ENCODE peak calls at places on chromosomes 11 and 22, in five cellular contexts. One of them, this sample, is unnamed.

GRCh38 chr11:782264-783174 is 5.2 kb upstream of the GATD1 start:
- DNase-seq in colonic mucosa: no peak
- DNase-seq in psoas muscle: no peak
- DNase-seq in body of pancreas: no peak
- DNase-seq in tibial artery: no peak
- DNase-seq in this sample: peak

GRCh38 chr11:87033561-87033960 is 4.2 kb upstream of the TMEM135 start:
- DNase-seq in psoas muscle: no peak
- DNase-seq in colonic mucosa: no peak
- DNase-seq in tibial artery: no peak
- DNase-seq in body of pancreas: no peak
- DNase-seq in this sample: no peak

GRCh38 chr22:27617214-27617881 is 184.2 kb downstream of the MN1 start:
- DNase-seq in tibial artery: no peak
- DNase-seq in psoas muscle: no peak
- DNase-seq in body of pancreas: no peak
- DNase-seq in colonic mucosa: no peak
- DNase-seq in this sample: no peak

GRCh38 chr11:30244255-30244654 is 13.4 kb downstream of the FSHB start:
- DNase-seq in body of pancreas: no peak
- DNase-seq in tibial artery: no peak
- DNase-seq in psoas muscle: no peak
- DNase-seq in colonic mucosa: no peak
- DNase-seq in this sample: no peak

GRCh38 chr22:38758276-38758945 is 2.6 kb upstream of the SUN2 start:
- DNase-seq in psoas muscle: no peak
- DNase-seq in tibial artery: no peak
- DNase-seq in colonic mucosa: no peak
- DNase-seq in body of pancreas: no peak
- DNase-seq in this sample: no peak

GRCh38 chr11:132901638-132902610 is 630.4 kb downstream of the OPCML start:
- DNase-seq in tibial artery: no peak
- DNase-seq in body of pancreas: no peak
- DNase-seq in colonic mucosa: no peak
- DNase-seq in psoas muscle: no peak
- DNase-seq in this sample: no peak

GRCh38 chr11:12219732-12220131 is 109.3 kb downstream of the MICAL2 start:
- DNase-seq in tibial artery: no peak
- DNase-seq in psoas muscle: no peak
- DNase-seq in colonic mucosa: no peak
- DNase-seq in body of pancreas: peak
- DNase-seq in this sample: no peak

GRCh38 chr22:31321421-31321820 is 24.7 kb downstream of the PATZ1 start:
- DNase-seq in body of pancreas: no peak
- DNase-seq in colonic mucosa: no peak
- DNase-seq in tibial artery: no peak
- DNase-seq in psoas muscle: no peak
- DNase-seq in this sample: no peak

GRCh38 chr22:29319072-29319471 is 3.6 kb upstream of the RASL10A start:
- DNase-seq in colonic mucosa: no peak
- DNase-seq in tibial artery: no peak
- DNase-seq in body of pancreas: no peak
- DNase-seq in psoas muscle: no peak
- DNase-seq in this sample: no peak

GRCh38 chr11:127037001-127037400 is 36.4 kb upstream of the KIRREL3 start:
- DNase-seq in psoas muscle: no peak
- DNase-seq in tibial artery: no peak
- DNase-seq in body of pancreas: no peak
- DNase-seq in colonic mucosa: no peak
- DNase-seq in this sample: no peak

GRCh38 chr11:28086569-28086968 is 21.4 kb downstream of the KIF18A start:
- DNase-seq in psoas muscle: no peak
- DNase-seq in body of pancreas: no peak
- DNase-seq in tibial artery: no peak
- DNase-seq in colonic mucosa: no peak
- DNase-seq in this sample: no peak

GRCh38 chr11:100546714-100547113 is 140.4 kb upstream of the ARHGAP42 start:
- DNase-seq in body of pancreas: no peak
- DNase-seq in colonic mucosa: peak
- DNase-seq in tibial artery: no peak
- DNase-seq in psoas muscle: no peak
- DNase-seq in this sample: no peak

GRCh38 chr11:31800398-31801265 is 10.5 kb downstream of the PAX6 start:
- DNase-seq in body of pancreas: no peak
- DNase-seq in psoas muscle: no peak
- DNase-seq in colonic mucosa: no peak
- DNase-seq in tibial artery: no peak
- DNase-seq in this sample: no peak

GRCh38 chr11:57473208-57473930 is 13.0 kb downstream of the RTN4RL2 start:
- DNase-seq in tibial artery: no peak
- DNase-seq in colonic mucosa: no peak
- DNase-seq in body of pancreas: no peak
- DNase-seq in psoas muscle: no peak
- DNase-seq in this sample: no peak

GRCh38 chr11:11909727-11910126 is 68.0 kb downstream of the USP47 start:
- DNase-seq in colonic mucosa: no peak
- DNase-seq in psoas muscle: no peak
- DNase-seq in tibial artery: no peak
- DNase-seq in body of pancreas: no peak
- DNase-seq in this sample: no peak

GRCh38 chr11:73194034-73194507 is 24.0 kb upstream of the P2RY2 start:
- DNase-seq in body of pancreas: no peak
- DNase-seq in psoas muscle: no peak
- DNase-seq in colonic mucosa: no peak
- DNase-seq in tibial artery: no peak
- DNase-seq in this sample: no peak

GRCh38 chr11:8218840-8219239 is 44.8 kb downstream of the LMO1 start:
- DNase-seq in colonic mucosa: no peak
- DNase-seq in body of pancreas: no peak
- DNase-seq in psoas muscle: no peak
- DNase-seq in tibial artery: no peak
- DNase-seq in this sample: no peak
- TF ChIP-seq CTCF in colonic mucosa: no peak
- TF ChIP-seq CTCF in body of pancreas: no peak
- TF ChIP-seq CTCF in psoas muscle: no peak
- TF ChIP-seq CTCF in tibial artery: no peak
- TF ChIP-seq CTCF in this sample: no peak

GRCh38 chr11:64180871-64181270 is 5.1 kb upstream of the STIP1 start:
- DNase-seq in body of pancreas: no peak
- DNase-seq in colonic mucosa: no peak
- DNase-seq in psoas muscle: no peak
- DNase-seq in tibial artery: no peak
- DNase-seq in this sample: no peak
- H3K4me3 ChIP-seq in body of pancreas: no peak
- H3K4me3 ChIP-seq in colonic mucosa: no peak
- H3K4me3 ChIP-seq in psoas muscle: peak
- H3K4me3 ChIP-seq in tibial artery: no peak
- H3K4me3 ChIP-seq in this sample: peak

GRCh38 chr22:43008509-43008908 is 6.4 kb downstream of the PACSIN2 start:
- DNase-seq in psoas muscle: peak
- DNase-seq in body of pancreas: no peak
- DNase-seq in tibial artery: peak
- DNase-seq in colonic mucosa: peak
- DNase-seq in this sample: no peak
- H3K27ac ChIP-seq in psoas muscle: no peak
- H3K27ac ChIP-seq in body of pancreas: peak
- H3K27ac ChIP-seq in tibial artery: peak
- H3K27ac ChIP-seq in colonic mucosa: peak
- H3K27ac ChIP-seq in this sample: no peak

DNA sequence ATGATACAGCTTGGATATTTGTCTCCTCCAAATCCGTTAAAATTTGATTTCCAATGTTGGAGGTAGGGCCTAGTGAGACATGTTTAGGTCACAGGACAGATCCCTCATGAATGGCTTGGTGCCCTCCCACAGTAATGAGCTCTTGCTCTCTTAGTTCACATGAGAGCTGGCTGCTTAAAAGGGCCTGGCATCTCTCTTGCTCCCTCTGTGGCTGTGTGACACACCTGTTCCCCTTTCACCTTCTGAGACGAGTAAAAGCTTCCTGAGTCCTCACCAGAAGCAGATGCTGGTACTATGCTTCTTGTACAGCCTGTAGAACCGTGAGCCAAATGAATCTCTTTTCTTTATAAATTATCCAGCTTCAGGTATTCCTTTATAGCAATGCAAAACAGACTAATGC is 3.5 kb downstream of the VPS37C start:
- DNase-seq in tibial artery: no peak
- DNase-seq in colonic mucosa: no peak
- DNase-seq in psoas muscle: no peak
- DNase-seq in body of pancreas: no peak
- DNase-seq in this sample: no peak
- TF ChIP-seq CTCF in tibial artery: no peak
- TF ChIP-seq CTCF in colonic mucosa: no peak
- TF ChIP-seq CTCF in psoas muscle: no peak
- TF ChIP-seq CTCF in body of pancreas: no peak
- TF ChIP-seq CTCF in this sample: no peak

DNA sequence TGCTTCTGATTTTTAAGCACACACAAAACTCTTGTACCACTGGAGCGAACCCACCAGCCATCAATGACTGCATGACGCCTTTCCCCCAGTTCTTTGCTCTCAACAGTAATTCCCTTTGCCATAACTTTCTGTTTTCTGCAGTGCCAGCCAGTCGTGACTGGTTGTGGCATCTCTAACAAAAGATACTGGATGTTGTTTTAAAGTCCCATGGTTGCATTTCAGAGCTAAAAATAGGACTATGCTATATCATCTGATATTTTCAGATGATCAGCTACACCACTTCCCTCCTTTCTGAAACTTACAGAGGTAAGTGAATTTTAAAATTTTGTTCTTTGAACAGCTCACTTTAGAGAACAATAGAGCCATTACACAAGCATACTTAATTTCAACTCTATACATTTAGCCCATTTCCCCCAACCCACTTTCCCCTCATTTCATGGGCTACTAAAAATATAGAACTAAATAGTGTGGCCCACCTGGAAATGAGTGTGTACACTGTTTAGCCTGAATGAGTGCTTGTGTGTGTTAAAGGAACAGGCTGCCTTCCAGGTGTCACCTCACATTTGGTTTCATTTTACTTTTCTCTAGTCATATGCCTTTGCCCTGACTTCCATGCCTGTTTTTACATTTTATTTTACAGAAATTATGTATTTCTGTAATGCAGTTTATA is 136.9 kb upstream of the ZC3H12C start:
- DNase-seq in tibial artery: no peak
- DNase-seq in body of pancreas: no peak
- DNase-seq in colonic mucosa: no peak
- DNase-seq in psoas muscle: no peak
- DNase-seq in this sample: no peak
- H3K4me3 ChIP-seq in tibial artery: no peak
- H3K4me3 ChIP-seq in body of pancreas: no peak
- H3K4me3 ChIP-seq in colonic mucosa: no peak
- H3K4me3 ChIP-seq in psoas muscle: no peak
- H3K4me3 ChIP-seq in this sample: no peak

GRCh38 chr22:40238425-40239344 is 61.0 kb downstream of the TNRC6B start:
- DNase-seq in tibial artery: peak
- DNase-seq in body of pancreas: no peak
- DNase-seq in colonic mucosa: no peak
- DNase-seq in psoas muscle: peak
- DNase-seq in this sample: no peak
- H3K27ac ChIP-seq in tibial artery: peak
- H3K27ac ChIP-seq in body of pancreas: no peak
- H3K27ac ChIP-seq in colonic mucosa: no peak
- H3K27ac ChIP-seq in psoas muscle: peak
- H3K27ac ChIP-seq in this sample: no peak

GRCh38 chr11:102810943-102811528 is 13.1 kb upstream of the MMP1 start:
- DNase-seq in psoas muscle: no peak
- DNase-seq in tibial artery: no peak
- DNase-seq in body of pancreas: no peak
- DNase-seq in colonic mucosa: no peak
- DNase-seq in this sample: no peak
- TF ChIP-seq CTCF in psoas muscle: no peak
- TF ChIP-seq CTCF in tibial artery: peak
- TF ChIP-seq CTCF in body of pancreas: peak
- TF ChIP-seq CTCF in colonic mucosa: peak
- TF ChIP-seq CTCF in this sample: no peak

GRCh38 chr11:45922425-45923082 is at the start of gene LARGE2:
- DNase-seq in tibial artery: peak
- DNase-seq in body of pancreas: peak
- DNase-seq in psoas muscle: no peak
- DNase-seq in colonic mucosa: peak
- DNase-seq in this sample: no peak
- H3K4me3 ChIP-seq in tibial artery: peak
- H3K4me3 ChIP-seq in body of pancreas: peak
- H3K4me3 ChIP-seq in psoas muscle: peak
- H3K4me3 ChIP-seq in colonic mucosa: peak
- H3K4me3 ChIP-seq in this sample: peak

DNA sequence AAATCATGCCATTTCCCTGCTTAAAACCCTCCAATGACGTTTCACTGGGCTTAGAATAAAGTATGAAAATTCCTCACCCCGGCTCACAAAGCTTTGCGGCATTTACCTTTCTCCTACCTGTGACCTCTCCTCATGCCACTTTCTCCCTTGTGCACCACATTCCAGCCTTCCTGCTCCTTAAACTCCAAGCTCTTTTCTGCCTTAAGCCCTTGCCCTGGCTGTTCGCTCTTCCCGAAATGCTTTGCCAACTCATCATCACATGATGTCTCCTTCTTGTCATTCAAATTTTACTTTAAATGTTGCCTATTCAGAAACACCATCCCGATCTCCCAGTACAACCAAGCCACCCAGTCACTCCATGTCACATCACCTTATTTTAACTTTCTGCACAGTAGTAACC is 2.0 kb downstream of the PLEKHA7 start:
- DNase-seq in psoas muscle: no peak
- DNase-seq in body of pancreas: no peak
- DNase-seq in tibial artery: no peak
- DNase-seq in colonic mucosa: no peak
- DNase-seq in this sample: no peak
- H3K27ac ChIP-seq in psoas muscle: no peak
- H3K27ac ChIP-seq in body of pancreas: peak
- H3K27ac ChIP-seq in tibial artery: no peak
- H3K27ac ChIP-seq in colonic mucosa: peak
- H3K27ac ChIP-seq in this sample: no peak

GRCh38 chr11:15505155-15505554 is 390.4 kb downstream of the INSC start:
- DNase-seq in body of pancreas: no peak
- DNase-seq in psoas muscle: no peak
- DNase-seq in colonic mucosa: no peak
- DNase-seq in tibial artery: no peak
- DNase-seq in this sample: no peak
- TF ChIP-seq CTCF in body of pancreas: no peak
- TF ChIP-seq CTCF in psoas muscle: no peak
- TF ChIP-seq CTCF in colonic mucosa: no peak
- TF ChIP-seq CTCF in tibial artery: no peak
- TF ChIP-seq CTCF in this sample: no peak

This sample was measured in heart right ventricle.